ENCODE peak calls at places on chromosome 2, in seven cellular contexts. M is ureter; D is astrocyte of the spinal cord; Z is breast epithelium; E is NCI-H1694 treated with DMSO at 0.1 percent for 48 hours; P is renal cortical epithelial cell; F is activated T-helper 1 cell treated with anti-CD3 and anti-CD28 coated beads, Interleukin-2, amount 50 U/mL, for 16 hours. A is an unnamed sample.

GRCh38 chr2:63842149-63843061 is 709 bp downstream of the UGP2 start:
- DNase-seq in M (peak; percentile 55), D (peak; percentile 69), F (no peak), E (no peak), P (peak; percentile 64), Z (no peak), A (peak; percentile 58)

GRCh38 chr2:66582975-66583842 is 148.3 kb downstream of the MEIS1 start:
- DNase-seq in D (no peak), P (no peak), Z (no peak), M (peak; percentile 45), E (no peak), F (no peak), A (no peak)

GRCh38 chr2:8886876-8887275 is 49.5 kb upstream of the KIDINS220 start:
- DNase-seq in P (peak; percentile 53), M (no peak), D (peak; percentile 27), E (no peak), F (no peak), Z (no peak), A (peak; percentile 23)

GRCh38 chr2:240255165-240255491 is 114.7 kb upstream of the OTOS start:
- DNase-seq in D (no peak), E (no peak), P (no peak), M (no peak), Z (no peak), F (no peak), A (no peak)

GRCh38 chr2:103159018-103159417 is 397.2 kb downstream of the TMEM182 start:
- DNase-seq in F (no peak), M (no peak), P (no peak), E (peak; percentile 29), D (no peak), Z (no peak), A (no peak)

GRCh38 chr2:219254590-219255219 is 987 bp upstream of the TUBA4A start:
- DNase-seq in F (no peak), E (no peak), D (no peak), M (no peak), Z (no peak), P (no peak), A (peak; percentile 88)

GRCh38 chr2:39717067-39717466 is 51.4 kb downstream of the TMEM178A start:
- DNase-seq in Z (no peak), D (no peak), P (no peak), F (no peak), E (peak; percentile 51), M (no peak), A (no peak)

GRCh38 chr2:47249427-47249826 is 94.3 kb upstream of the STPG4 start:
- DNase-seq in D (peak; percentile 24), E (no peak), M (no peak), F (no peak), Z (no peak), P (no peak), A (no peak)

GRCh38 chr2:46335404-46335965 is 38.3 kb downstream of the EPAS1 start:
- DNase-seq in E (no peak), P (peak; percentile 37), D (peak; percentile 75), M (no peak), F (no peak), Z (no peak), A (no peak)

A was measured in NAMALWA.